ENCODE peak calls at places on chromosomes 11 and 22, in six cellular contexts. B is tibial nerve, O is erythroblast, J is body of pancreas, S is HCT116, K is A549. Q is an unnamed sample.

GRCh38 chr11:88310246-88310645 is 27.3 kb downstream of the CTSC start:
- DNase-seq in K (no peak), J (no peak), O (no peak), B (no peak), S (no peak), Q (no peak)

GRCh38 chr22:49879871-49880270 is 26.2 kb downstream of the ZBED4 start:
- DNase-seq in K (no peak), O (no peak), S (no peak), J (no peak), B (no peak), Q (no peak)

GRCh38 chr11:74004694-74005615 is 3.9 kb downstream of the UCP3 start:
- DNase-seq in K (no peak), S (no peak), B (no peak), O (peak), J (no peak), Q (no peak)

GRCh38 chr11:12086271-12087074 is 23.9 kb upstream of the MICAL2 start:
- DNase-seq in K (peak), O (no peak), B (peak), S (peak), J (no peak), Q (no peak)

GRCh38 chr22:25027959-25028840 is 75.7 kb downstream of the KIAA1671 start:
- DNase-seq in J (no peak), B (peak), K (peak), O (no peak), S (no peak), Q (peak)

GRCh38 chr11:59204736-59205135 is 8.0 kb downstream of the MPEG1 start:
- DNase-seq in J (no peak), O (no peak), B (no peak), K (no peak), S (no peak), Q (no peak)

GRCh38 chr22:48118654-48119053 is 1356.2 kb downstream of the TBC1D22A start:
- DNase-seq in B (no peak), O (no peak), K (no peak), J (no peak), S (no peak), Q (no peak)

GRCh38 chr22:46941958-46942815 is 179.7 kb downstream of the TBC1D22A start:
- DNase-seq in J (no peak), B (peak), O (no peak), S (no peak), K (no peak), Q (no peak)

GRCh38 chr11:68423481-68423880 is 37.1 kb upstream of the PPP6R3 start:
- DNase-seq in K (no peak), J (no peak), O (no peak), B (no peak), S (no peak), Q (no peak)

GRCh38 chr11:109644158-109644557 is 222.2 kb downstream of the C11orf87 start:
- DNase-seq in O (no peak), J (no peak), S (no peak), B (no peak), K (no peak), Q (no peak)

GRCh38 chr11:134752964-134753804 is 341.1 kb upstream of the B3GAT1 start:
- DNase-seq in B (no peak), J (no peak), K (no peak), S (no peak), O (no peak), Q (no peak)

GRCh38 chr11:12175694-12176241 is 65.4 kb downstream of the MICAL2 start:
- DNase-seq in O (no peak), B (no peak), K (peak), J (no peak), S (peak), Q (no peak)

GRCh38 chr22:41437198-41437597 is 9.4 kb downstream of the TOB2 start:
- DNase-seq in O (no peak), K (no peak), S (no peak), B (no peak), J (no peak), Q (no peak)

GRCh38 chr11:83105167-83105566 is 33.5 kb upstream of the RAB30 start:
- DNase-seq in K (no peak), S (no peak), O (no peak), J (no peak), B (no peak), Q (no peak)

GRCh38 chr22:46596819-46597218 is 23.4 kb upstream of the GRAMD4 start:
- DNase-seq in S (peak), O (no peak), B (no peak), J (peak), K (no peak), Q (no peak)

DNA sequence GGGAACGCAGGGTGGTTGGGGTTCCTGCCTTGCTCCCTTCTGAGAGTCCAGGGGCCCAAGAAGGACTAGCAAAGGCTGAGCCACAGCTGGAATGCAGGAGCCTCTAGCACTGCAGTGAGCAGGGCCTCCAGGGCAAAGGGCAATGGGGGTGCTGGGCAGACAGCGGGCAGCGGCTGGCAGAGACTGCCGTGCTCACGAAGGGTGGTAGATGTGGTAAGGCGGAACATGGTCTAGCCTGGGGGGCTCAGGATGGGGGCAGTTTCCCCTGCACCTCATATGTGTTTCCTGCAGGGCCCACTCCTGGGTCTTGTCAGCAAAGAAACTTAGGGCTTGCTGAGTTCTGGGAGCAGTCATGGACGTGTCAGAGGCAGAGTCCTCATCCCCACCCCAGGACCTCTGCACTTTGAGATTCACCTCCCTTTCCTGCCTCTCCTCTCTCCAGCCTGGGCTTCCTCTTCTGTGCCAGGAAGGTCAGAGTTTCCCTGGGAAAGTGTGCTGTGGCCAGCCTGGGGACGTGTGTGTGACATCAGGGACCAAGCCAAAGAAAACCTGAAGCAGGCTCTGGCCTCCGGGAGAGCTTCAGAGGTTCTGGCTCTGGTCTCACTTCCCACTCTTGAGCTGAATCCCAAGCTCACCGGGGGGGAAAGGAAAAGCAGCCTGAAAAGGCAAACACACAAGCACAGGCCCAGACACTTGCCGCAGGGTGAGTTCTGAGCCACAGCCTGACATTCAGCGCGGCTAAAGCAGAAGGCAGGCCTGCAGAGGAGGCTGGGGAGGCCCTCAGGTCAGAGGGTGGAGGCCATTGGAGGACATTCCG is 4.4 kb downstream of the MOGAT2 start:
- DNase-seq in B (no peak), J (no peak), S (no peak), O (no peak), K (no peak), Q (no peak)
- TF ChIP-seq POLR2A in B (no peak), J (no peak), S (no peak), O (no peak), K (no peak), Q (no peak)

GRCh38 chr11:64606796-64607380 is 15.9 kb downstream of the SLC22A12 start:
- DNase-seq in B (no peak), J (no peak), K (no peak), S (no peak), O (no peak), Q (no peak)
- TF ChIP-seq POLR2A in B (no peak), J (no peak), K (no peak), S (no peak), O (no peak), Q (no peak)

DNA sequence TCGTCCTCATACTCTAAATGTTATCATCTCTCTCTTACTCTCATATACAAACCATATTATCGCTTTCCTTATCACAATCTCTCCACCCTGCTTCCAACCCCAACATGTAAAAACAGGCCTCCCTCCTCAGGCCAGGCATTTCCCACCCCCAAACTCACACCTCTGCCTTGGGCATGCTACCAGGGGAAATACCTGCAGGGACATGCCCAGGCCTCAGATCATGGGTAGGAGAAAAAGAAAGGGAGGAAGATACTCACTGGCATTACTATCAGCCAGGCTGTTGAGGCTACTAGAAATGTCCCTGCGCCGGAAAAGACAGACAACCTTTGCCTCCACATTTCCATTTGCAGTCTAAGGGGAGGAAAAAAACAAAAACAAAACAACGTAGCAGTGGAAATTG is 1.8 kb downstream of the MTA2 start:
- DNase-seq in O (peak), S (no peak), K (no peak), B (no peak), J (no peak), Q (no peak)
- TF ChIP-seq POLR2A in O (no peak), S (no peak), K (no peak), B (no peak), J (no peak), Q (no peak)

GRCh38 chr11:41660585-41660984 is 201.1 kb upstream of the LRRC4C start:
- DNase-seq in J (no peak), O (no peak), B (no peak), K (no peak), S (no peak), Q (no peak)
- TF ChIP-seq POLR2A in J (no peak), O (no peak), B (no peak), K (no peak), S (no peak), Q (no peak)

DNA sequence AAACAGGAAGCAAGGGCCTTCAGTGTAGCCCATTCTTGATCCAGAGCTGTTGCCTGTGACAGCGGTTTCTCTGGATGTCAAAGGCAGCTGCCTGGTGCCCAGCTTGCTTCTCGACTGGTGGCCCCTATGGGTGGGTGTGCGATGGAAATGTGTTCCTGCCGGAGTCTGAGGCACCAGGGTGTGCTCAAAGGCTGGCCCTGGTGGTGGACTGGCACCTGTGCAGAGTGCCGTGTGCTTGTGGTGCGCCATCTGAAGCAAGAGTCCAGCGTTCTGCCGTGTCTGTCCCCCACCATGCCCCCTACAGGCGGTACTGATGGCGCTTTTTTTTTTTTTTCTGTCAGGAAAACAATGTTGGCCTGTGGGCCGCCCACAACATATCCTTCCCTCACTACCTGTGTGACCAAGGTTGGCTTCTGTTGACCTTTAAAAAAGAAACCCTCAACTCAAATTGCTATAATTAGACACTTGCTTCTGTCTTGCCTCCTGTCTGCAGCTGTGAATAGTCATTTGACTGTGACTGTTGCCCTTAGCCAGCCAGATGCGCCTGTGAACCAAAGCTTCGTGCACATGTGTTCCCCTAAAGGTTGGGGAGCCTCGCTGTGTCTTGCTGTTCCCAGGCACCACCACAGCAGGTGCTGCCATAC is 4.7 kb upstream of the RANBP1 start:
- DNase-seq in B (no peak), S (peak), K (peak), O (peak), J (no peak), Q (peak)
- TF ChIP-seq POLR2A in B (no peak), S (no peak), K (no peak), O (no peak), J (no peak), Q (no peak)

DNA sequence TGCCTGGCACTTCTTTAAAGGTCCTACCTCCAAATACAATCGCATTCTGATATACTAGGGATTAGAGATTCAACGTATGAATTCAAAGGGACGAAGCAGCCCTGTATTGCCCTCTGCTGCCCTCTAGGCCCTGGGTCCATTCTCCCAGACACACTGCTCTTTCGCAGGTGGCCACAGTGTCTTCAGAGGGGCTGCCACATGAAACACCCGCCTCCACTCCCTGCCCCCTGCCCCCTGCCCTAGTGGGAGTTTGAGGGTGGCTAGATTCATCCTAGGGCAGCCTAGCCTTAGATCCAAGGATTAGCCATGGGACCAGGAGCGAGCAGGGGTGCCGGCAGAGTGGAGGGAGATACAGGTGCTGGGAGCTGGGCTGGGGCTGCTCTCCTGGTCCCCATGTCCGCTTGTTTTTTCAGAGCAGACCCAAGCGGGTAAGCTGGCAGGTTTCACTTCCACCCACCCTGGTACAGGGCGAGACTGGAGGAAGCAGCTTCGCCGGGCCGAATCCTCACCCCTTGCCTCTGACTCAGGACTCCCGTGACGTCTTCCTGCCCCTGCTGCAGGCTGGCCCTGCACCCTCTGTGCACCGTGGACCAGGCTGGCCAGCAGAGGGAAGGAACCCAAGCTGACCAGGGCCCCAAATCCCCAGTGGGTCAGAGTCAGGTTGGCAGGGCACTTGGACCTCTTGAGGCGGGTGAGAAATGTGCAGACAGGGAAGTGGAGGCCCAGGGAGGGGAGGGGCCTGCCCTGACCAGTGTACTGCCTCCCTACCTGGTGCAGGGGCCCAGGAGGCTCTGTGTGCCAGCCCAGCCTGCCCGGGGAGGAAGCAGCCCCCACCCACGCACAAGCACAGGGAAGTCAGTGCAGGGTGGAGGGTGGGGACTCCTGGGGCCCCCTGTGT is 28.4 kb upstream of the HMOX1 start:
- DNase-seq in K (peak), J (peak), O (peak), S (no peak), B (peak), Q (peak)
- TF ChIP-seq POLR2A in K (no peak), J (peak), O (peak), S (no peak), B (peak), Q (no peak)

Q was measured in ovary.